ENCODE peak calls at places on chromosomes 2 and 18, in seven cellular contexts. S, D, L, O, A, E and P are unnamed samples.
A peak's percentile ranks its signal among the peaks of the same experiment; 100 is the strongest.

GRCh38 chr2:109447811-109448210 is 166.0 kb downstream of the SEPTIN10 start:
- DNase-seq in E (no peak), O (no peak), A (no peak), D (no peak), L (no peak), S (no peak), P (no peak)

GRCh38 chr2:168626096-168626495 is 170.0 kb downstream of the CERS6 start:
- DNase-seq in S (no peak), L (no peak), E (no peak), D (no peak), O (no peak), A (no peak), P (no peak)

GRCh38 chr2:48767330-48767729 is 11.8 kb upstream of the LHCGR start:
- DNase-seq in L (no peak), D (no peak), A (no peak), S (no peak), O (no peak), E (no peak), P (no peak)

GRCh38 chr2:78202366-78202765 is 680.2 kb upstream of the LRRTM4 start:
- DNase-seq in A (no peak), L (no peak), O (no peak), S (no peak), D (no peak), E (no peak), P (no peak)

GRCh38 chr18:79949571-79950439 is 1.6 kb downstream of the SLC66A2 start:
- DNase-seq in A (peak; percentile 72), S (no peak), D (no peak), O (no peak), E (no peak), L (no peak), P (no peak)

GRCh38 chr18:49030138-49030537 is 79.4 kb upstream of the SMAD7 start:
- DNase-seq in S (no peak), D (no peak), O (no peak), L (no peak), A (no peak), E (no peak), P (no peak)

GRCh38 chr2:162545254-162545653 is 201.3 kb downstream of the GCA start:
- DNase-seq in D (no peak), E (peak; percentile 5), O (no peak), S (no peak), L (no peak), A (no peak), P (no peak)

GRCh38 chr2:12555012-12555645 is 161.6 kb upstream of the TRIB2 start:
- DNase-seq in D (peak; percentile 66), S (no peak), L (peak; percentile 77), O (no peak), A (no peak), E (no peak), P (no peak)

GRCh38 chr18:11495441-11495840 is 114.0 kb upstream of the SLC35G4 start:
- DNase-seq in S (no peak), O (no peak), E (no peak), L (no peak), A (no peak), D (no peak), P (no peak)

GRCh38 chr2:70371753-70372152 is 69.9 kb upstream of the FAM136A start:
- DNase-seq in A (no peak), D (peak; percentile 87), O (no peak), E (no peak), L (peak; percentile 35), S (no peak), P (no peak)

GRCh38 chr2:44333994-44334393 is 27.3 kb downstream of the PREPL start:
- DNase-seq in S (no peak), A (no peak), D (no peak), O (no peak), E (no peak), L (no peak), P (no peak)
- TF ChIP-seq CTCF in S (no peak), A (no peak), D (no peak), O (no peak), E (no peak), L (no peak), P (no peak)

DNA sequence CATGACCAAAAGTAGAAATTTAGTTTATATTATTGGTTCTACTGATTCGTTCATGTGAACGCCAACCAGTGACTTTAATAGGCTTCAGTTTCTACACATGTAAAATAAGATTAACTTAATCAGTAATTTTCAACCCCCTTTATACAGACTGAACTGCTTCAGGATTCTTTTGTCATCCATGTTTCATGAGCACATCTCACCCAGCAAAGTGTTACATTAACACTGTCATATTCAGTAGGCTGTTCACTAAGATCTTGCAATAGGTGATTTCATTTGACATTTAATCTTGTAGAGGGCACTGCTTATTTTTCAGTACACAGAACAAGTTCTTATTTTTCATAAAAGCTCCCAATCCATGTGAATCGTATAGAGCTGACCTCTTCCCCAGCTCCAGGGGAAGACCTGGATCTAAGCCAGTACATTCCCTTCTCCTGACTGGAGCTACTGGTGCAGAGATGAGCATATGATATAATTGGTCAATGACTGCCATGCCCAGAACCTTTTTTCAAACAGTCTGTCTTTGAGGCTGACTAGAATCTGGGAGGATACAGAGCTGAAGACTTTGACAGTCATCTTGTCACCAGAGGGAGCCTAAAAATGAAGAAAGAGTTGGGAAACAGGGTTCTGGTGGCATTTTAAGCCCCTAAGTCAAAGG is 72.2 kb upstream of the CHRNA1 start:
- DNase-seq in S (no peak), E (peak; percentile 52), D (peak; percentile 95), O (no peak), A (no peak), L (peak; percentile 95), P (no peak)
- TF ChIP-seq CTCF in S (no peak), E (no peak), D (no peak), O (no peak), A (no peak), L (no peak), P (no peak)

DNA sequence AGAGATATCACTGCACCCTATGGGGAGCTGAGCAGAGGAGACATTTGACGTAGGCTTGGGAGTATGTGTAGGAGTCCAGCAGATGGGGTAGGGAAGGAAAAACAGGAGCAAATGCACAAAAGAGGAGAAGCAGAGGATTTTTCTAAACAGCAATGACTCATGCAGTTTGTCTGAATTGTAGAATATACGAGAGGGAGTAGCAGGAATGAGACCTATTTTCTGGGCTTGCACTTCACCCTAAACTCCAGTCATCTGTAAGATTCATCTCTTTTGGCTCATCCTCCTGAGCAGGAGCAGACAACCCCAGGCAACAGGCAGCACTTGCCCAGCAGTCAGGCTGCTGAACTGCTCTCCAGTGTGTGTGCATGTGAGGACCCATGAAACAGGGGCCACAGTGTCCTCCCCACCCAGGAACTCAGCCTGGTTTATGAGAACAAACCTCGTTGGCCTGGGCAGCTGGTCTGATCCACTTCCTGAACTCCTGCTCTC is 100.2 kb upstream of the CDC42EP3 start:
- DNase-seq in O (no peak), D (peak; percentile 79), L (peak; percentile 38), E (no peak), A (no peak), S (no peak), P (no peak)
- TF ChIP-seq CTCF in O (no peak), D (no peak), L (no peak), E (no peak), A (no peak), S (no peak), P (no peak)

GRCh38 chr18:63518178-63519012 is 23.8 kb upstream of the SERPINB12 start:
- DNase-seq in A (no peak), D (peak; percentile 67), O (peak; percentile 42), L (peak; percentile 76), S (no peak), E (peak; percentile 83), P (peak; percentile 58)

GRCh38 chr18:63520053-63520452 is 22.1 kb upstream of the SERPINB12 start:
- DNase-seq in D (no peak), L (no peak), A (no peak), E (no peak), O (no peak), S (no peak), P (no peak)

GRCh38 chr18:63528863-63529492 is 13.2 kb upstream of the SERPINB12 start:
- DNase-seq in L (no peak), A (no peak), E (no peak), O (no peak), S (no peak), D (no peak), P (no peak)

DNA sequence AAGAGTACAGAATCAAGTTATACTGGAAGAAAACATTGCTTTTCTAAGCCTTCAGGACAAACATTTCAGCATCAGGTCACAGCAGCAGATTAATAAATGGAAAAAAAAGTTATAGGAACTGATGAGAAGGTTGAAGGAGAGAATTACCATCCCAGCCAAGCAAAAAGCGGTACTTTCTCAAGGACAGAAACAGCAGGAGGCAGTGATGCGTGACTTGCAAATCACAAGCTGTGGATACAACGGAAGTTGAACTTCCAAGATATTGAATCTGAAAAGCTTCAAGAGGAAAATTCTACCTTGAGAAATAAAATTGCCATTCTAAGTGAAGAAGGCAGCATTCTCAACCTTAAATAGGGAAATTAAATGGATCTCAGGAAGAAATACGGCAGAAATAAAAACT is 18.5 kb upstream of the SERPINB12 start:
- DNase-seq in O (no peak), E (no peak), S (no peak), L (no peak), D (no peak), A (no peak), P (no peak)
- TF ChIP-seq CTCF in O (no peak), E (no peak), S (no peak), L (no peak), D (peak; percentile 55), A (no peak), P (no peak)

DNA sequence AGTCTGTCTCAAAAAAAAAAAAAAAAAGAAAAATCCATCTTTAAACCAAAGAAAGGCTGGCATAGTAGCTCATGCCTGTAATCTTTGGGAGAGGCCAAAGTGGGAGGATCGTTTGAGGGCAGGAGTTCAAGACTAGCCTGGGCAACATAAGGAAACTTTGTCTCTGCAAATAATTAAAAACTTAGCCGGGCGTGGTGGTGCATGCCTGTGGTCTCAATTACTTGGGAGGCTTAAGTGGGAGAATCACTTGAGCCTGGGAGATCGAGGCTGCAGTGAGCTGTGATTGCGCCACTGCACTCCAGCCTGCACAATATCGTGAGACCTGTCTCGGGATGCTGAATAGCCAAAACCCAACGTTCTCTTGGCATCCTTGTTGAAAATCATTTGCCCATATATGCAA is 6.1 kb downstream of the CNOT11 start:
- DNase-seq in E (no peak), S (no peak), A (no peak), D (no peak), O (no peak), L (no peak), P (no peak)
- TF ChIP-seq CTCF in E (no peak), S (no peak), A (no peak), D (no peak), O (no peak), L (no peak), P (no peak)

GRCh38 chr2:113233593-113234550 is 44.8 kb downstream of the PAX8 start:
- DNase-seq in O (no peak), A (no peak), S (no peak), E (peak; percentile 52), D (no peak), L (no peak), P (no peak)
- TF ChIP-seq CTCF in O (peak; percentile 47), A (no peak), S (no peak), E (no peak), D (peak; percentile 46), L (peak; percentile 35), P (no peak)

GRCh38 chr18:26516964-26517363 is 31.4 kb downstream of the KCTD1 start:
- DNase-seq in O (no peak), L (no peak), A (no peak), S (no peak), D (no peak), E (no peak), P (no peak)
- TF ChIP-seq CTCF in O (no peak), L (no peak), A (no peak), S (no peak), D (no peak), E (no peak), P (no peak)

GRCh38 chr2:26059542-26059941 is 25.7 kb downstream of the RAB10 start:
- DNase-seq in L (no peak), E (peak; percentile 57), O (no peak), S (no peak), A (no peak), D (no peak), P (no peak)
- TF ChIP-seq CTCF in L (no peak), E (peak; percentile 15), O (no peak), S (no peak), A (no peak), D (peak; percentile 9), P (no peak)